ENCODE peak calls at places on chromosomes 5 and 9, in four cellular contexts. H is GM12878, A is HepG2, N is K562. L is an unnamed sample.

GRCh38 chr5:142977363-142978051 is 207.3 kb downstream of the ARHGAP26 start:
- DNase-seq in N (peak), H (peak), A (no peak), L (no peak)

GRCh38 chr9:91778031-91778430 is 172.0 kb downstream of the ROR2 start:
- DNase-seq in N (no peak), H (no peak), A (no peak), L (no peak)

GRCh38 chr5:14871084-14871572 is 450 bp downstream of the ANKH start:
- DNase-seq in N (peak), H (no peak), A (no peak), L (peak)

GRCh38 chr9:2050236-2050635 is 35.1 kb downstream of the SMARCA2 start:
- DNase-seq in A (no peak), N (no peak), H (no peak), L (no peak)

GRCh38 chr5:1823381-1824034 is 22.3 kb downstream of the NDUFS6 start:
- DNase-seq in H (no peak), A (no peak), N (no peak), L (no peak)

GRCh38 chr5:155268770-155269425 is 255.3 kb downstream of the KIF4B start:
- DNase-seq in N (no peak), H (no peak), A (no peak), L (no peak)

GRCh38 chr5:168706655-168707069 is 127.5 kb upstream of the PANK3 start:
- DNase-seq in A (peak), H (no peak), N (peak), L (peak)

GRCh38 chr5:17118631-17119030 is 98.8 kb upstream of the BASP1 start:
- DNase-seq in N (peak), H (no peak), A (peak), L (no peak)

GRCh38 chr5:1409386-1410110 is 35.7 kb downstream of the SLC6A3 start:
- DNase-seq in N (peak), A (no peak), H (no peak), L (no peak)

GRCh38 chr5:29114331-29114768 is 2076.0 kb upstream of the CDH9 start:
- DNase-seq in H (no peak), A (no peak), N (peak), L (no peak)

GRCh38 chr5:139481122-139481533 is 1.4 kb downstream of the STING1 start:
- DNase-seq in H (no peak), A (no peak), N (peak), L (no peak)

GRCh38 chr9:108035485-108035884 is 545.9 kb upstream of the KLF4 start:
- DNase-seq in H (no peak), A (no peak), N (no peak), L (no peak)

GRCh38 chr9:108039012-108039411 is 549.4 kb upstream of the KLF4 start:
- DNase-seq in A (no peak), N (no peak), H (no peak), L (no peak)

GRCh38 chr9:108039491-108039890 is 549.9 kb upstream of the KLF4 start:
- DNase-seq in H (no peak), A (no peak), N (no peak), L (no peak)

GRCh38 chr9:108033976-108034964 is 544.7 kb upstream of the KLF4 start:
- DNase-seq in N (no peak), A (no peak), H (no peak), L (no peak)
- TF ChIP-seq RFX5 in N (no peak), A (no peak), H (no peak), L (no peak)

GRCh38 chr9:126500600-126501382 is 112.9 kb upstream of the LMX1B start:
- DNase-seq in N (peak), A (peak), H (no peak), L (peak)
- TF ChIP-seq CBX5 in N (no peak), A (peak), H (no peak), L (no peak)

DNA sequence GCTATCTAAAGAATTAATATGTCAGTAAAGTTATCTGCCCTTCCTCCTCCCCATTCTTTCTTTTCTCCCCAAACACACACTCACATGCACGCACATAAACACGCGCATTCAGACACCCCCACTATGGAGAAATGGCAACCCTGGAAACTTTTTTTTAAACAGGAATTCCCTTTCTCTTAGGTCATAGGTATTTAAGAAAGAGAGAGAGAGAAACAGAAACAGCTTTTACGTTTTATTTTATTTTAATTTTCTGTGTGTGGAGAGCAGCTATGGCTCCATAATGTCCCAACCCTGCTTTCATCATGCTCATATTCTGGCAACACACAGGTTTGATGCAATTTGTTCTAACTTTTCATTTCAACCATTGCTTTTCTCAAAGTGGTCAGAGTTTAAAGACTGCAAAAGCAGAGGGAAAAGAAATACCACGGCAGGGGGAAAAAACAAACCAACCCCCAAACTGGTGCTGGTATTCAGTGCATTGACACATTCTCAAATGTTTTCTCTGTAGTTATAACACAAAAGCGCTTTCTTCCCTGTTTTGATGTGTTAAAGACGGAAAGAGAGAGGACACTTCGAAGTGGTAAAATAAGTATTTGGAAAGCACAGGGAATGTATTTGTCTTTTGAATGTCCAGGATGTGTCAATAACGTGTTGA is 126.0 kb upstream of the TMEM161B start:
- DNase-seq in H (no peak), N (no peak), A (no peak), L (no peak)
- H3K4me3 ChIP-seq in H (no peak), N (no peak), A (no peak), L (no peak)

GRCh38 chr5:132680780-132681475 is 7.1 kb downstream of the IL4 start:
- DNase-seq in A (no peak), N (peak), H (no peak), L (no peak)

GRCh38 chr5:132681476-132681831 is 7.7 kb downstream of the IL4 start:
- DNase-seq in H (no peak), N (no peak), A (no peak), L (no peak)

GRCh38 chr5:132684496-132684895 is 10.7 kb downstream of the IL4 start:
- DNase-seq in A (no peak), H (no peak), N (peak), L (no peak)

GRCh38 chr5:132679717-132680380 is 6.1 kb downstream of the IL4 start:
- DNase-seq in A (no peak), N (no peak), H (no peak), L (no peak)

DNA sequence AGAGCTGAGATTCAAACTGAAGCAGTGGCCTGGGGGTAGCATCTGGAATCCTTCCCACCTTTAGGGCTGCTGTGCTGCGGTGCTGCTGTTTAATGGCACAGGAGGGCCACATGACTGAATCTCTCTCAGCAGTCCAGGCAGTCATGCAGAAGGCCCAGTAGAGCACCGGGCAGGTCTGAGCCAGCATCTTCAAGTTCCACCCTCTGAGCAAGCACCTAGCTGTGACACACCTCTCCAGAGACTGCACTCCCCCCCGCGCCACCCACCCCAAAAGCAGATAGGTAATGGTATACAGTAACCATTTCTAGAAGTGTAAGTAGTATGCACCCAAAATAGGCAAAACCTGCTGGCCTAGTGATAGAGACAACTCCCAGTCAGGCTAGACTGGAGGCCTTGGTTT is 8.2 kb downstream of the IL4 start:
- DNase-seq in A (no peak), H (no peak), N (no peak), L (no peak)
- TF ChIP-seq RFX5 in A (no peak), H (no peak), N (no peak), L (no peak)

GRCh38 chr5:165779505-165779904 is 2274.1 kb downstream of the MAT2B start:
- DNase-seq in H (no peak), A (no peak), N (no peak), L (no peak)
- TF ChIP-seq CBX5 in H (no peak), A (no peak), N (no peak), L (no peak)

L was measured in H1.